ENCODE peak calls at places on chromosomes 11 and 22, in eight cellular contexts. E, B, T, R, J, Q, I and G are unnamed samples. For H3K36me3, the result is how much of the 10 kb centered on the place peaks cover.

GRCh38 chr22:41833369-41834004 is 582 bp downstream of the SREBF2 start:
- DNase-seq in R (peak), T (peak), I (peak), J (no peak), B (peak), E (no peak), Q (no peak), G (no peak)

GRCh38 chr11:128929468-128929867 is 13.2 kb downstream of the TP53AIP1 start:
- DNase-seq in I (no peak), B (no peak), T (peak), J (no peak), R (no peak), Q (peak), E (no peak), G (no peak)

GRCh38 chr22:39239561-39240423 is 5.0 kb downstream of the PDGFB start:
- DNase-seq in R (peak), T (no peak), J (no peak), E (no peak), B (no peak), Q (no peak), I (no peak), G (no peak)

GRCh38 chr22:44639891-44640617 is 62.0 kb upstream of the PRR5 start:
- DNase-seq in B (no peak), E (no peak), R (no peak), J (no peak), I (no peak), Q (no peak), T (peak), G (no peak)

GRCh38 chr11:19673924-19674390 is 38.7 kb upstream of the NAV2 start:
- DNase-seq in I (peak), J (peak), Q (no peak), B (peak), T (peak), R (peak), E (peak), G (no peak)

GRCh38 chr11:18669629-18670162 is 28.9 kb upstream of the TMEM86A start:
- DNase-seq in J (no peak), R (no peak), Q (no peak), I (no peak), B (no peak), T (no peak), E (no peak), G (no peak)

GRCh38 chr11:29734287-29734686 is 282.5 kb downstream of the KCNA4 start:
- DNase-seq in I (no peak), Q (no peak), J (no peak), B (no peak), E (no peak), T (no peak), R (no peak), G (no peak)

GRCh38 chr11:69443968-69444364 is 37.5 kb upstream of the LINC01488 start:
- DNase-seq in J (no peak), T (peak), R (no peak), E (no peak), I (peak), Q (peak), B (peak), G (no peak)

GRCh38 chr11:106087815-106088435 is 10.5 kb downstream of the AASDHPPT start:
- DNase-seq in T (no peak), I (peak), J (no peak), Q (peak), B (peak), E (peak), R (peak), G (no peak)

DNA sequence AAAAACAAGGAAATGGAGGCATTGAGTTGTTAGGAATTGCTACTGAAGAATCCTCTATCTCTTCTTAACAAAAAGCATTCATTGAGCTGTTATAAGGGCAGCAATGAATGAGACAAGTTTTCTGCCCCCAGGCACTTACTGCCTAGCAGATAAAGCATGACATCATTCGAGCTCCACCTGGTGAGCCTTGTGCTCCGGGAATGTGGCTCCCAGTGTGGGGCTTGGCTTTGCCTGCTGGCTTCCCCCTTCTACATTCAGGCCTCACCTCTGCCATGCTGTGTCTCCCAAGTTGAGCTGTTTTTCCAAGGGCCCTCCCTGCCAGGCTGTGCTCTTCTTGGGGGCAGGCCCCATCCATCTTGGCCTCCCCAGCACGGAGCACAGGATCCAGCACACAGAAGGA is 56.9 kb upstream of the EIF3D start:
- DNase-seq in I (no peak), T (no peak), Q (peak), R (no peak), J (no peak), E (no peak), B (no peak), G (no peak)
- H3K27ac ChIP-seq in I (no peak), T (no peak), Q (no peak), R (no peak), J (no peak), E (no peak), B (no peak), G (no peak)

DNA sequence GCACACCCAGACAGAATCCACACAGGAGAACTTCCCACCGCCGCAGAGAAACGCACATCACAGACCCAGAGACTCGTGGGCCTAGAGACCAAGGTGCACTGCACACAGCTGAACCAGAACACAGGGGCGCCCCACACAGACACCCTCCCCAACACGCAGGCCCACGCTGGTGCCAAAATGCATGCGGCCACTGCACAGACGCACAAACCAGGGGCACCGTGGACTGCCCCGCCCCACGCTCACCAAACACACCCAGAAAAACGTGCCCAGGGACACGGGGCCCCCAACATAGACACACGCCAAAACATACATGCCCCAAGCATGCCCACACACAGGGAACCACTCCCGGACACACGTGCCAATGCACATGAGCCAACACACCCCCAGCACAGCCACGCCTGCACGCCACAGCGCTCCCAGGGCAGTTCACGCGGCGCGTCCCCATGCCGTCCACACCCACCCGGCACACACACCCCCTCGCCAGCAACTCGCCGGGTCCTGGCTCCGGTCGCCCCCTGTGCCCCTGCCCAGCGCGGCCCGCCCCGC is 7.8 kb downstream of the ELFN2 start:
- DNase-seq in T (no peak), I (no peak), E (no peak), J (no peak), B (no peak), Q (no peak), R (no peak), G (no peak)
- H3K4me3 ChIP-seq in T (no peak), I (no peak), E (peak), J (no peak), B (no peak), Q (peak), R (peak), G (no peak)

DNA sequence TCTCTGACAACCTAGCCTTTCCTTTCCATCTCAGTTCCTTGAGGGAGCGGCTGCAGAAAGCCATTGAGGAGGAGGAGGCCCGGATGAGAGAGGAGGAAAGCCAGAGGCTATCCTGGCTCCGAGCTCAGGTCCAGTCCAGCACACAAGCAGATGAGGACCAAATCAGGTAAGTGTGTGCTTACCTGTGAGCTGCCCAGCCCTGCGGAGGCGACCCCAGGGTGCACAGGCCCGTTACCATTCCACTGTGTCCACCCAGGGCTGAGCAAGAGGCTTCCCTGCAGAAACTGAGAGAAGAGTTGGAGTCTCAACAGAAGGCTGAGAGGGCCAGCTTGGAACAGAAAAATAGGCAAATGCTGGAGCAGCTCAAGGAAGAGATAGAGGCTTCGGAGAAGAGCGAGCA is 63.1 kb downstream of the CEP164 start:
- DNase-seq in Q (no peak), E (no peak), R (no peak), T (peak), B (no peak), J (no peak), I (no peak), G (no peak)
- H3K36me3 ChIP-seq in Q (half or more), E (under half), R (half or more), T (half or more), B (under half), J (under half), I (half or more), G (under half)

DNA sequence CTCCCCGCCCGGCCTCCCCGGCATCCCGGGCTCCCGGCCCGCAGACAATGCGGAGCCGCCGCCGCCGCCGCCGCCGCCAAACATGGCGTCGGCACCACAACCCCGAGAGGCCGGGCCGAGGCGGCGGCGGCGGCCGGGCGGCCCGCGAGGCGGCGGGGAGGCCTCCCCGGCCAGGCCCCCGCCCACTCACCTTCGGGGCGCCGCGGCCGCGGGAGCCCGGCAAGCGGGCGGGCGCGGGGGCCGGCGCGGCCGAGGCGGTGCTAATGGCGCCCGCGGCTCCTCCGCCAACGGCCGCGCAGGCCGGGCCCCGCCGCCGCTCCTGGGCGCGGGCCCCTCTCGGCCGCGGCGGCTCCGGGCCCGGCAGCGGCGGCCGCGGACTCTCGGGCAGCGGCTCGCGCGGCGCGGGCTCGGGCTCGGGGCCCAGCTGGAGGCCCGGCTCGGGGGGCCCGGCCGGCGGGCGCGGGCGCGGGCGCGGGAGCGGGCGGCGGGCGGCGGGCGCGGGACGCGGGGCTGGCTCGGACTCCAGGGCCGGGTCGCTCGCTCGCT is 293 bp downstream of the BRD1 start:
- DNase-seq in E (no peak), J (no peak), Q (no peak), B (peak), T (no peak), I (no peak), R (no peak), G (no peak)
- H3K27ac ChIP-seq in E (no peak), J (peak), Q (peak), B (peak), T (peak), I (peak), R (peak), G (peak)

GRCh38 chr11:121366970-121367369 is 74.4 kb downstream of the SC5D start:
- DNase-seq in T (no peak), J (no peak), E (no peak), Q (no peak), R (no peak), B (no peak), I (no peak), G (no peak)
- H3K4me3 ChIP-seq in T (no peak), J (no peak), E (no peak), Q (no peak), R (no peak), B (no peak), I (no peak), G (no peak)